ENCODE peak calls at places on chromosomes 7 and 10, in five cellular contexts. One of them, this sample, is unnamed.

GRCh38 chr7:88522771-88523316 is 216.2 kb upstream of the STEAP4 start:
- DNase-seq in AG04450: no peak
- DNase-seq in CD4-positive, CD25-positive, alpha-beta regulatory T cell: no peak
- DNase-seq in heart left ventricle: no peak
- DNase-seq in gastrocnemius medialis: no peak
- DNase-seq in this sample: no peak

GRCh38 chr10:102669206-102670064 is 25.2 kb downstream of the TRIM8 start:
- DNase-seq in AG04450: no peak
- DNase-seq in CD4-positive, CD25-positive, alpha-beta regulatory T cell: peak; percentile 35
- DNase-seq in heart left ventricle: no peak
- DNase-seq in gastrocnemius medialis: peak; percentile 89
- DNase-seq in this sample: peak; percentile 83

GRCh38 chr10:70462349-70462984 is 16.1 kb upstream of the PALD1 start:
- DNase-seq in heart left ventricle: peak; percentile 85
- DNase-seq in CD4-positive, CD25-positive, alpha-beta regulatory T cell: no peak
- DNase-seq in AG04450: no peak
- DNase-seq in gastrocnemius medialis: peak; percentile 50
- DNase-seq in this sample: peak; percentile 90

GRCh38 chr10:114337510-114338462 is 66.5 kb downstream of the AFAP1L2 start:
- DNase-seq in AG04450: no peak
- DNase-seq in heart left ventricle: no peak
- DNase-seq in gastrocnemius medialis: no peak
- DNase-seq in CD4-positive, CD25-positive, alpha-beta regulatory T cell: peak; percentile 11
- DNase-seq in this sample: no peak

GRCh38 chr10:96829029-96829773 is 2.9 kb upstream of the LCOR start:
- DNase-seq in AG04450: no peak
- DNase-seq in heart left ventricle: no peak
- DNase-seq in CD4-positive, CD25-positive, alpha-beta regulatory T cell: no peak
- DNase-seq in gastrocnemius medialis: no peak
- DNase-seq in this sample: no peak

GRCh38 chr10:110783509-110784103 is 88.1 kb upstream of the PDCD4 start:
- DNase-seq in heart left ventricle: no peak
- DNase-seq in CD4-positive, CD25-positive, alpha-beta regulatory T cell: peak; percentile 85
- DNase-seq in AG04450: no peak
- DNase-seq in gastrocnemius medialis: no peak
- DNase-seq in this sample: no peak

GRCh38 chr7:93051660-93052059 is 66.1 kb downstream of the SAMD9 start:
- DNase-seq in gastrocnemius medialis: no peak
- DNase-seq in heart left ventricle: no peak
- DNase-seq in AG04450: no peak
- DNase-seq in CD4-positive, CD25-positive, alpha-beta regulatory T cell: no peak
- DNase-seq in this sample: no peak

GRCh38 chr10:127227663-127228062 is 31.3 kb upstream of the INSYN2A start:
- DNase-seq in gastrocnemius medialis: no peak
- DNase-seq in heart left ventricle: no peak
- DNase-seq in AG04450: no peak
- DNase-seq in CD4-positive, CD25-positive, alpha-beta regulatory T cell: no peak
- DNase-seq in this sample: no peak

GRCh38 chr7:20190588-20190987 is 26.6 kb downstream of the MACC1 start:
- DNase-seq in gastrocnemius medialis: no peak
- DNase-seq in CD4-positive, CD25-positive, alpha-beta regulatory T cell: no peak
- DNase-seq in heart left ventricle: no peak
- DNase-seq in AG04450: no peak
- DNase-seq in this sample: no peak

GRCh38 chr10:29948971-29949370 is 110.4 kb downstream of the JCAD start:
- DNase-seq in AG04450: no peak
- DNase-seq in gastrocnemius medialis: peak; percentile 56
- DNase-seq in heart left ventricle: no peak
- DNase-seq in CD4-positive, CD25-positive, alpha-beta regulatory T cell: no peak
- DNase-seq in this sample: no peak

GRCh38 chr10:91073301-91073780 is 147.1 kb upstream of the PCGF5 start:
- DNase-seq in AG04450: no peak
- DNase-seq in heart left ventricle: no peak
- DNase-seq in CD4-positive, CD25-positive, alpha-beta regulatory T cell: no peak
- DNase-seq in gastrocnemius medialis: no peak
- DNase-seq in this sample: no peak

GRCh38 chr10:111207525-111207924 is 130.7 kb downstream of the ADRA2A start:
- DNase-seq in heart left ventricle: no peak
- DNase-seq in gastrocnemius medialis: no peak
- DNase-seq in AG04450: no peak
- DNase-seq in CD4-positive, CD25-positive, alpha-beta regulatory T cell: peak; percentile 6
- DNase-seq in this sample: no peak

GRCh38 chr7:87218941-87219544 is 489 bp downstream of the TMEM243 start:
- DNase-seq in gastrocnemius medialis: peak; percentile 32
- DNase-seq in AG04450: no peak
- DNase-seq in CD4-positive, CD25-positive, alpha-beta regulatory T cell: peak; percentile 60
- DNase-seq in heart left ventricle: peak; percentile 61
- DNase-seq in this sample: peak; percentile 88

DNA sequence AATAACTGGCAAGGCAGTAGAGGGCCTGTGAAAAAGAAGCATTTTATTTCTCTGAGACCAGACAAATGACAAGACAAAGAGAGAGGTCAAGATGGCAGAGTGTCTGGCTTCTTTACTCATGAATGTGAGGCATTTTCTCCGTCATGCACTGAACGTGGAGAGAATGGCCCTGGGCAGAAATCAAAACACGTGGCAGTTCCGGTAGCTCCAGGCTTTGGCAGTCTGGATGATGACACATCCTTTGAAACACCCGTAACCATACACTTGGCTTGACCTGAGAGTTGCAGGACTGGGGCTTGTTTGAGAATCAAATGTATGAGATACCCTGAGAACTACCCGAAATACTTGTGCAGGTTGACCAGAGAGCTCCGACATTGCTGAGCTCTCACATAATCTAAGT is 537.6 kb downstream of the ACTR3B start:
- DNase-seq in CD4-positive, CD25-positive, alpha-beta regulatory T cell: no peak
- DNase-seq in heart left ventricle: no peak
- DNase-seq in AG04450: no peak
- DNase-seq in gastrocnemius medialis: no peak
- DNase-seq in this sample: no peak
- H3K9me3 ChIP-seq in CD4-positive, CD25-positive, alpha-beta regulatory T cell: no peaks in the 10 kb centered on the region
- H3K9me3 ChIP-seq in heart left ventricle: no peaks in the 10 kb centered on the region
- H3K9me3 ChIP-seq in AG04450: peaks cover 19% of the 10 kb centered on the region
- H3K9me3 ChIP-seq in gastrocnemius medialis: no peaks in the 10 kb centered on the region
- H3K9me3 ChIP-seq in this sample: peaks cover 2% of the 10 kb centered on the region

GRCh38 chr10:108496131-108496530 is 1331.6 kb upstream of the SORCS1 start:
- DNase-seq in heart left ventricle: no peak
- DNase-seq in gastrocnemius medialis: no peak
- DNase-seq in CD4-positive, CD25-positive, alpha-beta regulatory T cell: no peak
- DNase-seq in AG04450: no peak
- DNase-seq in this sample: no peak
- H3K9me3 ChIP-seq in heart left ventricle: no peaks in the 10 kb centered on the region
- H3K9me3 ChIP-seq in gastrocnemius medialis: no peaks in the 10 kb centered on the region
- H3K9me3 ChIP-seq in CD4-positive, CD25-positive, alpha-beta regulatory T cell: no peaks in the 10 kb centered on the region
- H3K9me3 ChIP-seq in AG04450: no peaks in the 10 kb centered on the region
- H3K9me3 ChIP-seq in this sample: no peaks in the 10 kb centered on the region

GRCh38 chr7:57367171-57367570 is 82.8 kb upstream of the ZNF716 start:
- DNase-seq in AG04450: no peak
- DNase-seq in CD4-positive, CD25-positive, alpha-beta regulatory T cell: no peak
- DNase-seq in gastrocnemius medialis: no peak
- DNase-seq in heart left ventricle: no peak
- DNase-seq in this sample: peak; percentile 20

GRCh38 chr7:57361406-57361805 is 88.6 kb upstream of the ZNF716 start:
- DNase-seq in gastrocnemius medialis: no peak
- DNase-seq in CD4-positive, CD25-positive, alpha-beta regulatory T cell: no peak
- DNase-seq in AG04450: no peak
- DNase-seq in heart left ventricle: no peak
- DNase-seq in this sample: no peak

GRCh38 chr7:57362868-57363267 is 87.1 kb upstream of the ZNF716 start:
- DNase-seq in CD4-positive, CD25-positive, alpha-beta regulatory T cell: no peak
- DNase-seq in heart left ventricle: no peak
- DNase-seq in AG04450: no peak
- DNase-seq in gastrocnemius medialis: no peak
- DNase-seq in this sample: no peak

GRCh38 chr7:57363321-57363720 is 86.7 kb upstream of the ZNF716 start:
- DNase-seq in CD4-positive, CD25-positive, alpha-beta regulatory T cell: no peak
- DNase-seq in heart left ventricle: no peak
- DNase-seq in AG04450: no peak
- DNase-seq in gastrocnemius medialis: no peak
- DNase-seq in this sample: no peak

DNA sequence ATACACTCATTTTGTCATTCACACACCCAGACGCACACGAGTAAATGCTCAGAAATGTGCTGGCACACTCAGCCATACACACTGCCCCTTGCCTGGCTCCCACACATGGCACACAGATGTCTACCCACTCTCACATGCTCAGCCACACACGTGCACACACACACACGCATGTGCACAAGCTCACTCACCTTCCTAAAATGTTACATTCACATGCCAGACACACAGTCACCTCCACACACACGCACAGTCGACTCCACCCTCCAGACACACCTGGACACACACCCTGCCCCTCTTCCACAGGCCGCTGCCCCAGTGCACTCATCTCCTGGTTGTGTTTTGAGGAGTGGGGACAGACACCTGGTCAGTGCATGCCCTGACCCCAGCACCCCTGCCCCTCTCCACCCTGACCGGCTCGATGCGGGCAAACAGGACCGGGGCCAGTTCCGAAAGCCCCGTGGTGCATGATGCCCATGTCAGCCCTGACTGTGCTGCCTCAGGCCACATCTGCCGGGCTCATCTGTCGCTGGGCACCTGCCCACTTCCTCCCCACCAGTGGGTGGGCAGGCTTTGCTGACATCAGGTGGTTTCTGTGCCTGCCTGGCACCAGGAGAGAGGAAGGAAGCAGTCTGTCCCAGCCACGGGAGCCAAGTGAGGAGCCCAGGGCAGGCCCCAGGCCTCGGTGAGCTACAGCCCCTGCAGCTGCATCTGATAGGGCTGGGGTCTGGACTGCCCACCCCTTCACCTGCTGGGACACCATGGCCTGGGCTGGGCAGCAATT is 84.9 kb upstream of the ZNF716 start:
- DNase-seq in AG04450: no peak
- DNase-seq in heart left ventricle: no peak
- DNase-seq in gastrocnemius medialis: no peak
- DNase-seq in CD4-positive, CD25-positive, alpha-beta regulatory T cell: no peak
- DNase-seq in this sample: no peak
- H3K9me3 ChIP-seq in AG04450: peaks cover 82% of the 10 kb centered on the region
- H3K9me3 ChIP-seq in heart left ventricle: no peaks in the 10 kb centered on the region
- H3K9me3 ChIP-seq in gastrocnemius medialis: no peaks in the 10 kb centered on the region
- H3K9me3 ChIP-seq in CD4-positive, CD25-positive, alpha-beta regulatory T cell: peaks cover 21% of the 10 kb centered on the region
- H3K9me3 ChIP-seq in this sample: no peaks in the 10 kb centered on the region

DNA sequence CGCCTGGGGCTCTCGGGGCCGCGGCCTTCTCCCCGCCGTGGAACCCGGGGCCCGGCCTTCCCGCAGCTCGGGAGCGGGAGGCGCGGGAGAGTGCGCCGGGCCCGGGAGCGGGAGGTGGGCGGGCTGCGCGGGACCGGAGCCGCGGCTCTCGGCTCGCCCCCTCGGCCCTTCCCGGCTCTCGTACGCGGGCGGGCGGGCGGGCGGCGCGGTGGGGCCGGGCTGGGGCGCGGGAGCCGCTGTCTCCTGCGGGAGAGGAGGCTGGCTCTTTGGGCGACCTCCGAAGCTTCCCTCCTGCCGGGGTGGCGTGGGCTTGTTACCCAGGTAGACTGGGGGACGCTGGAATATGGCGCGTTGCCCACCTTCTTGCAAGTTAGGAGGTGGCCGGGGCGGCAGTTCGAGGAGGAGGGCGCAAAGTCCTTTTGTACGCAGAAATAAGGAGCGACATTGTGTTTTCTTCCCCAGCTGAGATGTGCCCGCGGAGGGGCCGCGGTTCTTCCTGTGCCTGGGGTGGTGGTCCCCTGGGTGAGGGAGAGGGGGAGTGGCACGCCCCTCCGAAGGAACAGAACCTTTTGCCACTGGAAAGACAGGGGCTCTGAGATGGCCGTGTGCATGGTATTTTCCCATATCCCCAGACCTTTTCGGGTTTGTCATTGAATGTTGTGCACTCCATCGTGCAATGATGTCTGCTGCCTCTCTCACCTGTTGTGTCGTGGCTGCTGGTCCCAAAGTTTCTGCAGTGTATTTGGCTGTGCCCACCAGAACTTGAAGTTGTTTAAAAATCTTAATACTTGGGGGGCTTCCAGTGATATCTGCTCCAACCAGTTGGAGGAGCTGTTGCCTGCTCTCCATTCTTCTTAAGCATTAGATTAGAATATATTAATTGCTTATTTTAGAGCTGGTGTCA is 844 bp downstream of the NRF1 start:
- DNase-seq in gastrocnemius medialis: peak; percentile 41
- DNase-seq in AG04450: no peak
- DNase-seq in CD4-positive, CD25-positive, alpha-beta regulatory T cell: peak; percentile 64
- DNase-seq in heart left ventricle: peak; percentile 61
- DNase-seq in this sample: peak; percentile 69
- H3K9me3 ChIP-seq in gastrocnemius medialis: no peaks in the 10 kb centered on the region
- H3K9me3 ChIP-seq in AG04450: no peaks in the 10 kb centered on the region
- H3K9me3 ChIP-seq in CD4-positive, CD25-positive, alpha-beta regulatory T cell: no peaks in the 10 kb centered on the region
- H3K9me3 ChIP-seq in heart left ventricle: no peaks in the 10 kb centered on the region
- H3K9me3 ChIP-seq in this sample: no peaks in the 10 kb centered on the region

GRCh38 chr7:151509670-151510333 is 9.9 kb downstream of the RHEB start:
- DNase-seq in heart left ventricle: no peak
- DNase-seq in gastrocnemius medialis: no peak
- DNase-seq in CD4-positive, CD25-positive, alpha-beta regulatory T cell: no peak
- DNase-seq in AG04450: no peak
- DNase-seq in this sample: no peak
- H3K9me3 ChIP-seq in heart left ventricle: no peaks in the 10 kb centered on the region
- H3K9me3 ChIP-seq in gastrocnemius medialis: no peaks in the 10 kb centered on the region
- H3K9me3 ChIP-seq in CD4-positive, CD25-positive, alpha-beta regulatory T cell: no peaks in the 10 kb centered on the region
- H3K9me3 ChIP-seq in AG04450: no peaks in the 10 kb centered on the region
- H3K9me3 ChIP-seq in this sample: no peaks in the 10 kb centered on the region

GRCh38 chr7:139094596-139094995 is 14.9 kb downstream of the ZC3HAV1 start:
- DNase-seq in AG04450: no peak
- DNase-seq in gastrocnemius medialis: no peak
- DNase-seq in CD4-positive, CD25-positive, alpha-beta regulatory T cell: peak; percentile 44
- DNase-seq in heart left ventricle: no peak
- DNase-seq in this sample: no peak

GRCh38 chr7:139095194-139095659 is 14.3 kb downstream of the ZC3HAV1 start:
- DNase-seq in gastrocnemius medialis: no peak
- DNase-seq in AG04450: no peak
- DNase-seq in CD4-positive, CD25-positive, alpha-beta regulatory T cell: peak; percentile 97
- DNase-seq in heart left ventricle: no peak
- DNase-seq in this sample: peak; percentile 59

GRCh38 chr7:139103057-139103820 is 6.3 kb downstream of the ZC3HAV1 start:
- DNase-seq in heart left ventricle: no peak
- DNase-seq in CD4-positive, CD25-positive, alpha-beta regulatory T cell: no peak
- DNase-seq in AG04450: no peak
- DNase-seq in gastrocnemius medialis: no peak
- DNase-seq in this sample: no peak

GRCh38 chr7:139094030-139094429 is 15.5 kb downstream of the ZC3HAV1 start:
- DNase-seq in AG04450: no peak
- DNase-seq in CD4-positive, CD25-positive, alpha-beta regulatory T cell: no peak
- DNase-seq in gastrocnemius medialis: no peak
- DNase-seq in heart left ventricle: no peak
- DNase-seq in this sample: no peak

GRCh38 chr7:139099181-139099947 is 10.2 kb downstream of the ZC3HAV1 start:
- DNase-seq in gastrocnemius medialis: no peak
- DNase-seq in CD4-positive, CD25-positive, alpha-beta regulatory T cell: no peak
- DNase-seq in heart left ventricle: no peak
- DNase-seq in AG04450: no peak
- DNase-seq in this sample: no peak
- H3K9me3 ChIP-seq in gastrocnemius medialis: no peaks in the 10 kb centered on the region
- H3K9me3 ChIP-seq in CD4-positive, CD25-positive, alpha-beta regulatory T cell: no peaks in the 10 kb centered on the region
- H3K9me3 ChIP-seq in heart left ventricle: no peaks in the 10 kb centered on the region
- H3K9me3 ChIP-seq in AG04450: no peaks in the 10 kb centered on the region
- H3K9me3 ChIP-seq in this sample: no peaks in the 10 kb centered on the region

GRCh38 chr7:69443136-69443535 is 155.1 kb upstream of the AUTS2 start:
- DNase-seq in gastrocnemius medialis: no peak
- DNase-seq in heart left ventricle: no peak
- DNase-seq in CD4-positive, CD25-positive, alpha-beta regulatory T cell: no peak
- DNase-seq in AG04450: no peak
- DNase-seq in this sample: no peak
- H3K9me3 ChIP-seq in gastrocnemius medialis: no peaks in the 10 kb centered on the region
- H3K9me3 ChIP-seq in heart left ventricle: no peaks in the 10 kb centered on the region
- H3K9me3 ChIP-seq in CD4-positive, CD25-positive, alpha-beta regulatory T cell: no peaks in the 10 kb centered on the region
- H3K9me3 ChIP-seq in AG04450: peaks cover 49% of the 10 kb centered on the region
- H3K9me3 ChIP-seq in this sample: peaks cover 1% of the 10 kb centered on the region